ENCODE peak calls at places on chromosomes 13 and 19, in nine cellular contexts. M is neural crest cell, L is GM12892, E is sigmoid colon, B is fibroblast of lung, Y is AG10803, U is frontal cortex, F is NCI-H460, R is Peyer's patch. D is an unnamed sample.

GRCh38 chr19:6752257-6753177 is 13.0 kb downstream of the TRIP10 start:
- DNase-seq in M (no peak), L (no peak), E (no peak), B (no peak), Y (no peak), U (no peak), F (no peak), R (peak; percentile 81), D (no peak)

GRCh38 chr19:798415-799075 is 1.3 kb downstream of the PTBP1 start:
- DNase-seq in M (no peak), L (no peak), E (no peak), B (no peak), Y (no peak), U (peak; percentile 28), F (no peak), R (peak; percentile 81), D (no peak)

GRCh38 chr13:29754486-29754806 is 96.0 kb downstream of the UBL3 start:
- DNase-seq in M (no peak), L (no peak), E (no peak), B (peak; percentile 33), Y (peak; percentile 47), U (no peak), F (peak; percentile 16), R (no peak), D (no peak)

GRCh38 chr19:55146078-55146647 is 2.8 kb downstream of the TNNT1 start:
- DNase-seq in M (no peak), L (no peak), E (no peak), B (no peak), Y (no peak), U (no peak), F (no peak), R (no peak), D (peak; percentile 47)

GRCh38 chr19:40392123-40392522 is 2.1 kb upstream of the HIPK4 start:
- DNase-seq in M (no peak), L (no peak), E (no peak), B (no peak), Y (no peak), U (no peak), F (no peak), R (no peak), D (no peak)

GRCh38 chr13:105914637-105915036 is 620.8 kb downstream of the EFNB2 start:
- DNase-seq in M (no peak), L (no peak), E (no peak), B (peak; percentile 98), Y (peak; percentile 92), U (no peak), F (no peak), R (no peak), D (no peak)

GRCh38 chr13:43830481-43830873 is 43.7 kb upstream of the ENOX1 start:
- DNase-seq in M (no peak), L (no peak), E (no peak), B (peak; percentile 82), Y (peak; percentile 93), U (no peak), F (no peak), R (no peak), D (no peak)

GRCh38 chr19:6230991-6231448 is 48.8 kb downstream of the MLLT1 start:
- DNase-seq in M (no peak), L (peak; percentile 17), E (no peak), B (no peak), Y (no peak), U (no peak), F (no peak), R (no peak), D (no peak)

GRCh38 chr13:113123226-113124150 is 889 bp downstream of the F10 start:
- DNase-seq in M (no peak), L (no peak), E (no peak), B (no peak), Y (no peak), U (no peak), F (no peak), R (peak; percentile 43), D (no peak)

GRCh38 chr13:45441633-45442032 is 23.1 kb upstream of the COG3 start:
- DNase-seq in M (no peak), L (no peak), E (no peak), B (peak; percentile 15), Y (peak; percentile 33), U (no peak), F (no peak), R (no peak), D (no peak)

GRCh38 chr19:37905936-37906867 is at the start of gene WDR87:
- DNase-seq in M (peak; percentile 79), L (peak; percentile 48), E (no peak), B (no peak), Y (peak; percentile 6), U (no peak), F (no peak), R (peak; percentile 80), D (peak; percentile 75)

GRCh38 chr13:98295371-98295770 is 118.3 kb upstream of the RNF113B start:
- DNase-seq in M (no peak), L (no peak), E (no peak), B (peak; percentile 26), Y (no peak), U (no peak), F (no peak), R (no peak), D (no peak)

GRCh38 chr19:39927076-39927475 is 7.4 kb downstream of the FCGBP start:
- DNase-seq in M (no peak), L (no peak), E (no peak), B (no peak), Y (no peak), U (no peak), F (no peak), R (no peak), D (no peak)

GRCh38 chr19:5691205-5691929 is 1.3 kb downstream of the RPL36 start:
- DNase-seq in M (no peak), L (no peak), E (peak; percentile 89), B (peak; percentile 73), Y (peak; percentile 55), U (no peak), F (no peak), R (peak; percentile 75), D (peak; percentile 30)

GRCh38 chr13:90445179-90445578 is 902.3 kb upstream of the MIR17HG start:
- DNase-seq in M (no peak), L (no peak), E (no peak), B (peak; percentile 85), Y (peak; percentile 96), U (no peak), F (peak; percentile 40), R (no peak), D (no peak)

D was measured in germinal center.